ENCODE peak calls at places on chromosomes 7 and 10, in five cellular contexts. M, H, X, D and Q are unnamed samples.

GRCh38 chr10:21100871-21101514 is 203.9 kb upstream of the NEBL start:
- DNase-seq in M (no peak), H (no peak), X (no peak), D (no peak), Q (no peak)

GRCh38 chr10:61890430-61890829 is 11.1 kb upstream of the ARID5B start:
- DNase-seq in M (no peak), H (no peak), X (no peak), D (no peak), Q (no peak)

GRCh38 chr7:16562456-16563220 is 36.0 kb downstream of the LRRC72 start:
- DNase-seq in M (no peak), H (no peak), X (no peak), D (no peak), Q (no peak)

GRCh38 chr10:58856508-58857240 is 319.8 kb upstream of the PHYHIPL start:
- DNase-seq in M (no peak), H (peak; percentile 58), X (no peak), D (no peak), Q (peak; percentile 82)

GRCh38 chr7:105487559-105488218 is 34.4 kb downstream of the PUS7 start:
- DNase-seq in M (peak; percentile 99), H (no peak), X (no peak), D (no peak), Q (no peak)

GRCh38 chr10:93999401-93999851 is 5.7 kb downstream of the PLCE1 start:
- DNase-seq in M (no peak), H (no peak), X (peak; percentile 69), D (peak; percentile 85), Q (no peak)

GRCh38 chr7:135672560-135673359 is 10.4 kb downstream of the STMP1 start:
- DNase-seq in M (no peak), H (no peak), X (no peak), D (no peak), Q (no peak)

GRCh38 chr7:97016392-97017196 is 8.0 kb downstream of the DLX5 start:
- DNase-seq in M (no peak), H (no peak), X (no peak), D (no peak), Q (no peak)

GRCh38 chr7:24197852-24198251 is 86.1 kb upstream of the NPY start:
- DNase-seq in M (no peak), H (no peak), X (no peak), D (no peak), Q (no peak)

GRCh38 chr10:43573250-43574034 is 974 bp downstream of the ZNF239 start:
- DNase-seq in M (no peak), H (no peak), X (no peak), D (no peak), Q (no peak)

GRCh38 chr10:4527281-4527960 is 298.6 kb upstream of the AKR1E2 start:
- DNase-seq in M (no peak), H (no peak), X (no peak), D (no peak), Q (no peak)

GRCh38 chr10:15824498-15824897 is 35.8 kb downstream of the MINDY3 start:
- DNase-seq in M (no peak), H (no peak), X (no peak), D (no peak), Q (no peak)

GRCh38 chr7:102455596-102455995 is 9.1 kb downstream of the ALKBH4 start:
- DNase-seq in M (no peak), H (no peak), X (no peak), D (no peak), Q (no peak)

GRCh38 chr10:72204296-72204695 is 11.5 kb upstream of the ANAPC16 start:
- DNase-seq in M (no peak), H (no peak), X (no peak), D (no peak), Q (no peak)

GRCh38 chr10:13701157-13701919 is 114.6 kb downstream of the PRPF18 start:
- DNase-seq in M (no peak), H (no peak), X (no peak), D (no peak), Q (no peak)

GRCh38 chr7:139361523-139361922 is 1.8 kb downstream of the LUC7L2 start:
- DNase-seq in M (no peak), H (no peak), X (no peak), D (no peak), Q (no peak)

GRCh38 chr10:48476279-48476982 is 128.4 kb downstream of the ARHGAP22 start:
- DNase-seq in M (no peak), H (no peak), X (no peak), D (no peak), Q (no peak)

GRCh38 chr7:25967278-25968204 is 184.5 kb upstream of the NFE2L3 start:
- DNase-seq in M (no peak), H (no peak), X (no peak), D (no peak), Q (no peak)